ENCODE peak calls at places on chromosome 2, in four cellular contexts. Z is OCI-LY7, P is PC-9, U is HCT116. S is an unnamed sample.

GRCh38 chr2:173652311-173652710 is 297.6 kb downstream of the CDCA7 start:
- DNase-seq in U (peak; percentile 85), P (peak; percentile 85), Z (no peak), S (no peak)

GRCh38 chr2:200308001-200308400 is 1.5 kb downstream of the SPATS2L start:
- DNase-seq in Z (no peak), U (no peak), P (no peak), S (no peak)

GRCh38 chr2:58541511-58541910 is 300.4 kb upstream of the FANCL start:
- DNase-seq in U (no peak), P (no peak), Z (no peak), S (peak; percentile 36)

GRCh38 chr2:85446296-85447221 is 28.0 kb downstream of the SH2D6 start:
- DNase-seq in Z (no peak), P (no peak), U (no peak), S (no peak)

GRCh38 chr2:33370886-33371285 is 105.6 kb upstream of the RASGRP3 start:
- DNase-seq in Z (no peak), P (no peak), U (no peak), S (no peak)

GRCh38 chr2:70828914-70829824 is 6.4 kb downstream of the CD207 start:
- DNase-seq in Z (peak; percentile 5), P (no peak), U (no peak), S (no peak)

GRCh38 chr2:367246-367645 is 79.4 kb upstream of the ALKAL2 start:
- DNase-seq in Z (no peak), P (no peak), U (no peak), S (no peak)

GRCh38 chr2:45980161-45980852 is 316.9 kb upstream of the EPAS1 start:
- DNase-seq in P (no peak), Z (no peak), U (no peak), S (no peak)

GRCh38 chr2:192030289-192030688 is 164.4 kb downstream of the TMEFF2 start:
- DNase-seq in U (no peak), P (no peak), Z (no peak), S (peak; percentile 32)

GRCh38 chr2:73214120-73215035 is at the start of gene SMYD5:
- DNase-seq in Z (peak; percentile 90), P (peak; percentile 71), U (peak; percentile 69), S (peak; percentile 94)

GRCh38 chr2:30666307-30666874 is 140.9 kb downstream of the CAPN13 start:
- DNase-seq in U (no peak), Z (peak; percentile 82), P (peak; percentile 93), S (peak; percentile 40)

GRCh38 chr2:70735065-70735464 is 32.9 kb downstream of the ADD2 start:
- DNase-seq in P (no peak), U (no peak), Z (no peak), S (no peak)

GRCh38 chr2:173339807-173340206 is 14.9 kb upstream of the CDCA7 start:
- DNase-seq in P (no peak), Z (no peak), U (no peak), S (no peak)

GRCh38 chr2:11329759-11330158 is 14.7 kb downstream of the ROCK2 start:
- DNase-seq in Z (no peak), U (no peak), P (no peak), S (no peak)

GRCh38 chr2:41910126-41910525 is 137.7 kb upstream of the PKDCC start:
- DNase-seq in P (no peak), Z (no peak), U (no peak), S (no peak)

GRCh38 chr2:37982147-37982582 is 57.1 kb downstream of the RMDN2 start:
- DNase-seq in U (peak; percentile 44), Z (peak; percentile 70), P (peak; percentile 48), S (peak; percentile 81)

GRCh38 chr2:205687018-205687956 is 5.0 kb downstream of the NRP2 start:
- DNase-seq in Z (no peak), U (no peak), P (no peak), S (no peak)

GRCh38 chr2:124147552-124147951 is 122.5 kb downstream of the CNTNAP5 start:
- DNase-seq in P (no peak), U (no peak), Z (no peak), S (no peak)

GRCh38 chr2:235877271-235877670 is 290.9 kb downstream of the GBX2 start:
- DNase-seq in U (no peak), P (no peak), Z (no peak), S (no peak)

GRCh38 chr2:222912117-222912516 is 51.3 kb downstream of the ACSL3 start:
- DNase-seq in P (no peak), Z (peak; percentile 97), U (no peak), S (no peak)

GRCh38 chr2:86254576-86255538 is 55.6 kb downstream of the MRPL35 start:
- DNase-seq in P (no peak), U (no peak), Z (no peak), S (peak; percentile 20)

GRCh38 chr2:98049991-98050519 is 36.9 kb upstream of the VWA3B start:
- DNase-seq in U (no peak), P (peak; percentile 72), Z (no peak), S (no peak)

GRCh38 chr2:239605409-239605808 is 204.6 kb upstream of the HDAC4 start:
- DNase-seq in U (no peak), P (no peak), Z (no peak), S (no peak)

GRCh38 chr2:9748586-9748985 is 94.7 kb upstream of the TAF1B start:
- DNase-seq in U (no peak), Z (no peak), P (no peak), S (no peak)

GRCh38 chr2:166572958-166573357 is 78.9 kb upstream of the SCN7A start:
- DNase-seq in U (no peak), P (no peak), Z (no peak), S (no peak)

GRCh38 chr2:161122772-161123530 is 37.3 kb upstream of the TANK start:
- DNase-seq in P (peak; percentile 80), Z (no peak), U (peak; percentile 81), S (peak; percentile 43)

GRCh38 chr2:167188596-167188967 is 300.3 kb downstream of the XIRP2 start:
- DNase-seq in Z (no peak), U (no peak), P (no peak), S (no peak)

GRCh38 chr2:20577495-20578235 is 73.2 kb downstream of the HS1BP3 start:
- DNase-seq in Z (no peak), P (peak; percentile 98), U (no peak), S (no peak)

GRCh38 chr2:67650292-67651133 is 253.4 kb downstream of the ETAA1 start:
- DNase-seq in P (no peak), Z (peak; percentile 4), U (peak; percentile 6), S (peak; percentile 90)

DNA sequence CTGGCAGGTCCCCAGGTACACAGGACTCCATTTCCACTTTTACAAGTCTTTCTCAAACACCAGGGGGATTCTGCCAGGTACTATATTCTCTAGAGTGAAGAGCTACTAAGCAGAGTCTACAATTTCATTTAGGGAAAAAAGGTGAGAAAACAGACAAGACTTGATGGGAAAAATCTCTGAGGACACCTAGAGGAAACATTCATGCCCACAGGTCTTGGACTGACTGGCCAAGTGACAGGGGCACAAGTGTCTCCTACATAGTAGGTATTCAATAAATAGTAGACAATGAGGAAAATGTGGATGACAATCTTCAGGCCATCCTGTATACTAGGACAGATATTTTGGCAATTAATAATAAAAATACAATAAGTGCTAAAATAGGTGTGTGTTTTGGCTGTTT is 228.6 kb downstream of the CLIP4 start:
- DNase-seq in U (no peak), Z (no peak), P (peak; percentile 13), S (peak; percentile 8)
- TF ChIP-seq CTCF in U (peak; percentile 10), Z (no peak), P (no peak), S (peak; percentile 36)

GRCh38 chr2:207498427-207498826 is 31.3 kb upstream of the CREB1 start:
- DNase-seq in U (no peak), P (no peak), Z (no peak), S (no peak)
- H3K9me2 ChIP-seq in U (no peaks in the 10 kb centered on the region), P (no peaks in the 10 kb centered on the region), Z (no peaks in the 10 kb centered on the region), S (no peaks in the 10 kb centered on the region)

GRCh38 chr2:233448565-233448964 is 94.3 kb downstream of the DGKD start:
- DNase-seq in U (no peak), P (no peak), Z (no peak), S (no peak)

GRCh38 chr2:233447506-233448219 is 93.4 kb downstream of the DGKD start:
- DNase-seq in U (no peak), Z (no peak), P (no peak), S (no peak)

GRCh38 chr2:233449071-233449901 is 95.0 kb downstream of the DGKD start:
- DNase-seq in Z (no peak), U (no peak), P (no peak), S (peak; percentile 81)

GRCh38 chr2:233446616-233447305 is 92.5 kb downstream of the DGKD start:
- DNase-seq in Z (no peak), U (no peak), P (no peak), S (no peak)

GRCh38 chr2:233448220-233448559 is 93.9 kb downstream of the DGKD start:
- DNase-seq in U (no peak), P (peak; percentile 55), Z (peak; percentile 48), S (peak; percentile 62)
- TF ChIP-seq CTCF in U (peak; percentile 43), P (peak; percentile 42), Z (peak; percentile 67), S (peak; percentile 47)

GRCh38 chr2:156077041-156077735 is 255.3 kb downstream of the NR4A2 start:
- DNase-seq in P (no peak), Z (no peak), U (no peak), S (no peak)
- H3K9me2 ChIP-seq in P (no peaks in the 10 kb centered on the region), Z (no peaks in the 10 kb centered on the region), U (no peaks in the 10 kb centered on the region), S (no peaks in the 10 kb centered on the region)

GRCh38 chr2:219384083-219384713 is 3.5 kb downstream of the DNPEP start:
- DNase-seq in Z (no peak), P (no peak), U (no peak), S (peak; percentile 55)
- TF ChIP-seq CTCF in Z (peak; percentile 16), P (no peak), U (peak; percentile 6), S (peak; percentile 35)

DNA sequence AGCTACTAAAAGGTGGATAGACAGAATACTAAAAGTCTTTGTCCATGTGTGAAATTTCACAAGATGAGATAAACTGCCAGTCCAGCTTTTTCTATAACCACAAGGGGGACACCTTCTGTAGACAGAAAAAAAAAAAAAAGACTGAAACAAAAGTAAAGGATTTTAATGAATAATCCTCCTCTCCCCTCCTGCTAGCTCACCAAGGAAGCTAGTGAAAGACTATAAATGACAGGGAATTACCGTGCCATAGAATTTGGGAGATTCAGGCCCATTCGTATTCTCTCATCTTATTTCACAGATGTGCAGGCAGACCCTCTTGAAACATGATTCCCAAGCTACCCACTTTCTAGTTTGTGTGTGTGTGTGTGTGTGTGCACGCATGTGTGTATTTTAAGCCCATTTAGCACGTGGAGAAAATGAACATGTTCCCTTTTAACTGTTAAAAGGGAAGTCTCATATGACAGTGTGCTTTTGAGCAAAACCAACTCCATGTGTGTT is 36.3 kb upstream of the SLC8A1 start:
- DNase-seq in U (peak; percentile 2), P (no peak), Z (peak; percentile 50), S (peak; percentile 52)
- H3K9me2 ChIP-seq in U (no peaks in the 10 kb centered on the region), P (no peaks in the 10 kb centered on the region), Z (no peaks in the 10 kb centered on the region), S (no peaks in the 10 kb centered on the region)

GRCh38 chr2:65387017-65387416 is 45.4 kb downstream of the SPRED2 start:
- DNase-seq in P (no peak), U (no peak), Z (no peak), S (no peak)
- TF ChIP-seq CTCF in P (no peak), U (peak; percentile 4), Z (peak; percentile 63), S (no peak)

GRCh38 chr2:60989256-60989655 is 28.3 kb upstream of the PEX13 start:
- DNase-seq in U (no peak), Z (no peak), P (peak; percentile 43), S (no peak)

GRCh38 chr2:60995376-60995775 is 22.1 kb upstream of the PEX13 start:
- DNase-seq in P (no peak), Z (no peak), U (no peak), S (no peak)

GRCh38 chr2:60998628-60999545 is 18.6 kb upstream of the PEX13 start:
- DNase-seq in U (no peak), Z (peak; percentile 82), P (no peak), S (peak; percentile 75)

GRCh38 chr2:60991644-60992043 is 25.9 kb upstream of the PEX13 start:
- DNase-seq in U (no peak), Z (no peak), P (no peak), S (no peak)

GRCh38 chr2:60992985-60993392 is 24.5 kb upstream of the PEX13 start:
- DNase-seq in Z (peak; percentile 54), U (no peak), P (no peak), S (no peak)
- H3K9me2 ChIP-seq in Z (no peaks in the 10 kb centered on the region), U (no peaks in the 10 kb centered on the region), P (no peaks in the 10 kb centered on the region), S (no peaks in the 10 kb centered on the region)

S was measured in GM23338.